ENCODE peak calls at places on chromosomes 16 and 17, in nine cellular contexts. W is HepG2, D is HCT116, U is K562, P is H1, N is GM12878, I is breast epithelium, H is upper lobe of left lung, C is Panc1. B is an unnamed sample.

GRCh38 chr17:45813051-45813731 is 29.1 kb downstream of the CRHR1 start:
- DNase-seq in D (no peak), N (no peak), U (peak; percentile 65), I (no peak), P (peak; percentile 43), H (peak; percentile 58), W (no peak), C (no peak), B (no peak)

GRCh38 chr17:32222621-32223020 is 43.0 kb upstream of the RHBDL3 start:
- DNase-seq in N (no peak), D (no peak), W (no peak), I (no peak), U (no peak), P (no peak), H (no peak), C (no peak), B (no peak)

GRCh38 chr16:15435216-15435864 is 952 bp downstream of the BMERB1 start:
- DNase-seq in W (no peak), U (no peak), C (no peak), I (no peak), N (no peak), P (no peak), H (peak; percentile 53), D (no peak), B (no peak)

GRCh38 chr16:19436540-19436939 is 18.9 kb downstream of the TMC5 start:
- DNase-seq in I (no peak), H (no peak), D (no peak), P (no peak), U (no peak), C (no peak), W (no peak), N (no peak), B (no peak)

GRCh38 chr16:11743308-11744074 is 834 bp upstream of the TXNDC11 start:
- DNase-seq in P (no peak), D (peak; percentile 50), I (no peak), U (no peak), N (no peak), W (peak; percentile 98), C (peak; percentile 32), H (no peak), B (no peak)

GRCh38 chr16:47416869-47417268 is 44.0 kb downstream of the ITFG1 start:
- DNase-seq in D (no peak), I (no peak), H (no peak), P (no peak), C (no peak), N (no peak), U (no peak), W (no peak), B (no peak)

GRCh38 chr17:69592692-69593350 is 178.3 kb downstream of the MAP2K6 start:
- DNase-seq in N (no peak), I (no peak), W (no peak), U (no peak), P (no peak), C (no peak), D (no peak), H (no peak), B (no peak)

GRCh38 chr17:6914711-6915110 is 81.1 kb upstream of the ALOX12 start:
- DNase-seq in C (no peak), U (peak; percentile 39), I (no peak), D (no peak), N (no peak), H (no peak), W (no peak), P (no peak), B (no peak)

GRCh38 chr16:2786826-2787151 is 571 bp downstream of the PRSS33 start:
- DNase-seq in N (no peak), I (no peak), U (no peak), C (no peak), H (no peak), P (no peak), W (no peak), D (no peak), B (no peak)

GRCh38 chr17:2093349-2093748 is 38.4 kb downstream of the HIC1 start:
- DNase-seq in U (no peak), C (no peak), H (no peak), P (no peak), I (no peak), D (no peak), W (no peak), N (no peak), B (no peak)

GRCh38 chr16:22732959-22733358 is 81.0 kb upstream of the HS3ST2 start:
- DNase-seq in I (no peak), H (no peak), W (no peak), N (no peak), P (no peak), C (no peak), D (no peak), U (no peak), B (no peak)

GRCh38 chr16:22732315-22732840 is 81.6 kb upstream of the HS3ST2 start:
- DNase-seq in N (no peak), I (no peak), U (no peak), D (no peak), C (no peak), P (no peak), W (no peak), H (no peak), B (no peak)

GRCh38 chr16:22726868-22727267 is 87.1 kb upstream of the HS3ST2 start:
- DNase-seq in H (no peak), W (no peak), U (no peak), N (no peak), I (no peak), P (no peak), D (no peak), C (no peak), B (no peak)

GRCh38 chr16:22727285-22728166 is 86.4 kb upstream of the HS3ST2 start:
- DNase-seq in H (no peak), W (no peak), C (no peak), P (no peak), D (no peak), U (no peak), N (no peak), I (no peak), B (peak; percentile 14)

DNA sequence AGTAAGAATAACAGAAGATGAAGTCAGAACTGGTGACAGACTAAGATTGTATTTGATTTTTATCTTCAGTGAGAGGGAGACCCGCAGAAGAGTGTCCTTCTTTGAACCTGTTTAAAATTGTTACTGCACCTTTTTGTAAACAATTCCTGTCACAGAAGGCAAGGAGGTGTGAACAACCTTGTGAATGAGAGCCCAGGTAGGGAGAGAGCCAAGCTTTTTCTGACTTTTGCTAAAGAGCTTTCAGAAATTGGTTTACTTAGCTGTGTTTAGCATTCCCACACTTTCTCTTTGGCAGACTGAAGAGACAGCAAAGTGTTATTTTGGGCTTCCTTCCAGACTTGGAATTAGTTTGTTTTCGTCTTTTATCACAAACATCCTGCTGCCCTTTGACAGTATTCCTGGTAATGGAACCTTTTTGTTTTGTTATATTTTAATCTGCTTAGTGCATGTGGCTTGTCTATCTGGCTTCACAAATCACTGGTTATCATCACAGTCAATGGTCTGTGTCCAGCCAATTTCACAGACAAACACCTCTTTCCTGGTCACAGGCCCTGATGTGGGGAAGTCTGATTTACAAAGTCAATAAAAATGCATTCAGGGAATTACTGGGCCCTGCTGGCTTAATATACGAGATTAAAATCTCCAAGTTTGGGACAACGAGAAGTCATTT is 85.7 kb upstream of the HS3ST2 start:
- DNase-seq in P (no peak), D (no peak), I (no peak), N (no peak), W (no peak), H (no peak), U (no peak), C (no peak), B (no peak)
- TF ChIP-seq POLR2AphosphoS5 in P (no peak), D (no peak), I (no peak), N (no peak), W (no peak), H (no peak), U (no peak), C (no peak), B (peak; percentile 48)

DNA sequence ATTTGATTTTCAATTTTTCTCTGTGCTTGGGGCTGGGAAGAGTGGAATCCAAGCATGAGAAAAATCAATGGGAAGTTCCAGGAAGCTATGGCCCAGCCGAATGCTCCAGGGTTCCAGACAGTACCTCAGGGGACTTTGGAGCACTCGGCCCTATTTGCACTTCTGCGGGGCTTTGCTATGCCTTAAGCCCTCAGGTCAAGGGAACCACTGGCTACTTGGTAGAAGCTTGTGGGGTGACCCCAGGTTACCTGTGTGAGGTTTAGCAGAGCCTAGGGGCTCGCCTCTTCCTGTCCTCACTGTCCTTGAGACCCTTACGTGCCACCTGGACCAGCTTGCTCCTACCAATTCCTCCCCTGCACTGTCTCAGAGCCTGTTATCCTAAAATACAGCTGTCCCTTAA is 121.3 kb downstream of the MGAT5B start:
- DNase-seq in N (no peak), H (no peak), D (no peak), W (no peak), P (no peak), C (no peak), I (no peak), U (no peak), B (no peak)
- H3K4me1 ChIP-seq in N (no peaks in the 10 kb centered on the region), H (peaks cover 2% of the 10 kb centered on the region), D (no peaks in the 10 kb centered on the region), W (peaks cover 31% of the 10 kb centered on the region), P (peaks cover 4% of the 10 kb centered on the region), C (no peaks in the 10 kb centered on the region), I (no peaks in the 10 kb centered on the region), U (no peaks in the 10 kb centered on the region), B (no peaks in the 10 kb centered on the region)

DNA sequence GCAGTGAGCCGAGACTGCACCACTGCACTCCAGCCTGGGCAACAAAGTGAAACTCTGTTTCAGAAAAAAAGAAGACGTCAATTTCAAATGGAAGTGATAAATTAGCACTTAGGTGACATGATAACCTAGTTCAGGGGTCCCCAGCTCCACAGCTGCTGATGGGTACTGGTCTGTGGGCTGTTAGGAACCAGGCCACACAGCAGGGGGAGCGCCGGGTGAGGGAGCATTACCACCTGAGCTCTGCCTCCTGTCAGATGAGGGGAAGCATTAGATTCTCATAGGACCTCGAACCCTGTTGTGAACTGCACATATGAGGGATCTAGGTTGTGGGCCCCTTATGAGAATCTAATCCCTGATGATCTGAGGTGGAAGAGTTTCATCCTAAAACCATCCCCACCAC is 253.0 kb downstream of the FOXL1 start:
- DNase-seq in H (no peak), I (no peak), P (no peak), C (no peak), N (no peak), U (no peak), D (no peak), W (no peak), B (no peak)
- TF ChIP-seq CTCF in H (no peak), I (no peak), P (no peak), C (no peak), N (no peak), U (peak; percentile 31), D (peak; percentile 42), W (peak; percentile 40), B (no peak)

DNA sequence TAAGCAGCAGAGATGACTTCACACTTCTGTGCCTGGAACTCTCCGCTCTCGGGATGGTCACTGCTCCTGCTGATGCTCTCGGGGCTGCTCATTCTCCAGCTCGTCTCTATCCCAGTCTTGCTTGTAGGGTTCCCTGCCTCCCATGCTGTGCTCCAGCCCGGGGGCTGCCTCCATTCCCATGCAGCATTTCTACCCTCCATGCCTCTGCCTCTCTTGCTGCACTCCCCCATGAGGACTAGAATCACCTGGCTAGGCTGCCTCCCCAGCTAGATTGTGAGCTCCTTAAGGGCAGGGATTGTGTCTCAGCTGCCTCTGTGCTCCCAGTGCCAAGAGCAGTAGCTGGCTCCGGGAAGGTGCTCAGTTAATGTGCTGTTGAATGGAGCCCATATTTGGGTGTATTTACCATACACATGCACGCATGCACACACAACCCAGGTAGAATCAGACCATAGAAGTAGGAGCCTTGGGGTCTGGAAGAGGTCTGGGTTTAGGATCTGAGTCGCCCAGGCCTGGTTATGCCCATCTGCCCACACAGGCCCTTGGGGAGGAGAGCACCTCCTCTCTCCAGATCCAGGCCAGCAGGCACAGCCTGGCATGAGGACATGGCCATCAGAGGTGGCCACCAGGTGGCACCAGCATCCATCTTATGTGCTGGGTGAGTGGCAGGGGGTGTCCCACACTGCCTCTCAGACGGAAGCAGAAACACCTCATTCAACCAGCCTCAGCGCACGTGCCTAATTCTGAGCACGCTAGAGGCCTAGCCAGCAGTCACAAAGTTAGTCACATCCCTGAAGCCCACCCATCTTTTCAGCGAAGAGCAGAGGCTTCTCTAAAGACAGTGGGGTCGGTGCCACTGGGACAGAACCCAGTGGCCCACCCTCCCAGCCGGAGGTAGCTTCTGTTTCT is 9.3 kb downstream of the GIT1 start:
- DNase-seq in C (no peak), U (peak; percentile 73), D (peak; percentile 67), H (no peak), I (peak; percentile 84), N (no peak), W (peak; percentile 64), P (no peak), B (peak; percentile 85)
- TF ChIP-seq POLR2AphosphoS5 in C (peak; percentile 61), U (no peak), D (no peak), H (peak; percentile 58), I (peak; percentile 53), N (no peak), W (no peak), P (no peak), B (peak; percentile 83)